ENCODE peak calls at places on chromosomes 12 and 14, in nine cellular contexts. B, Z, G, P, I, O, S, K and L are unnamed samples.

GRCh38 chr12:68976304-68976915 is 43.4 kb upstream of the CPM start:
- DNase-seq in Z (no peak), B (no peak), K (no peak), P (peak), G (no peak), I (no peak), O (no peak), S (no peak), L (no peak)

GRCh38 chr12:130344529-130344928 is 6.8 kb downstream of the PIWIL1 start:
- DNase-seq in Z (no peak), I (no peak), K (no peak), B (no peak), P (no peak), G (no peak), O (no peak), S (no peak), L (no peak)

GRCh38 chr12:125417446-125417845 is 352.2 kb downstream of the AACS start:
- DNase-seq in B (no peak), Z (no peak), P (no peak), S (no peak), O (no peak), I (no peak), G (no peak), K (no peak), L (no peak)

GRCh38 chr14:38158468-38158867 is 49.2 kb upstream of the SSTR1 start:
- DNase-seq in I (no peak), K (no peak), S (no peak), B (no peak), G (no peak), O (no peak), P (no peak), Z (no peak), L (no peak)

GRCh38 chr14:61568572-61569011 is 126.7 kb upstream of the HIF1A start:
- DNase-seq in P (peak), G (peak), Z (peak), B (no peak), I (peak), S (peak), K (peak), O (peak), L (no peak)

GRCh38 chr14:50101417-50101816 is 15.0 kb downstream of the VCPKMT start:
- DNase-seq in B (no peak), G (no peak), I (no peak), Z (no peak), P (no peak), O (no peak), K (no peak), S (no peak), L (no peak)

GRCh38 chr12:116559080-116559329 is 176 bp upstream of the MAP1LC3B2 start:
- DNase-seq in I (no peak), B (no peak), Z (no peak), O (no peak), S (no peak), K (no peak), G (no peak), P (no peak), L (no peak)

GRCh38 chr12:48380596-48380995 is 29.9 kb upstream of the ZNF641 start:
- DNase-seq in P (no peak), S (no peak), O (no peak), B (no peak), G (no peak), K (no peak), Z (no peak), I (no peak), L (no peak)

GRCh38 chr14:64515053-64515452 is 10.5 kb downstream of the ZBTB1 start:
- DNase-seq in G (no peak), Z (no peak), P (no peak), B (no peak), I (no peak), K (no peak), O (no peak), S (no peak), L (no peak)

GRCh38 chr14:105073720-105074600 is 8.7 kb upstream of the GPR132 start:
- DNase-seq in I (no peak), S (no peak), B (no peak), Z (no peak), K (no peak), P (no peak), G (peak), O (no peak), L (no peak)

GRCh38 chr12:120703311-120703942 is 6.8 kb upstream of the UNC119B start:
- DNase-seq in P (no peak), O (no peak), S (no peak), K (no peak), G (no peak), Z (no peak), B (no peak), I (no peak), L (no peak)

GRCh38 chr14:68854421-68854820 is 61.6 kb upstream of the ZFP36L1 start:
- DNase-seq in G (no peak), Z (no peak), B (no peak), I (no peak), K (no peak), P (no peak), S (no peak), O (no peak), L (no peak)

GRCh38 chr14:98751110-98751509 is 520.9 kb downstream of the BCL11B start:
- DNase-seq in S (no peak), B (no peak), Z (no peak), P (no peak), K (no peak), O (no peak), I (no peak), G (no peak), L (no peak)

GRCh38 chr12:122946690-122947271 is 19.5 kb downstream of the ABCB9 start:
- DNase-seq in Z (peak), G (peak), O (peak), P (peak), I (peak), S (no peak), B (peak), K (no peak), L (peak)

GRCh38 chr12:6250343-6250742 is 50.1 kb downstream of the CD9 start:
- DNase-seq in B (no peak), G (no peak), S (no peak), P (no peak), I (peak), O (peak), K (no peak), Z (no peak), L (no peak)